ENCODE peak calls at places on chromosomes 12 and 14, in seven cellular contexts. K is T-helper 9 cell; D is astrocyte of the spinal cord; U is effector memory CD8-positive, alpha-beta T cell; C is endothelial cell; V is activated CD4-positive, alpha-beta T cell treated with anti-CD3 and anti-CD28 coated beads, Interleukin-2, amount 50 U/mL, for 4 hours; X is HFFc6. R is an unnamed sample.

GRCh38 chr12:122825773-122826724 is 9.2 kb upstream of the HIP1R start:
- DNase-seq in V (no peak), U (no peak), X (no peak), C (no peak), D (peak; percentile 29), K (no peak), R (no peak)

GRCh38 chr12:24791622-24792021 is 157.3 kb downstream of the BCAT1 start:
- DNase-seq in K (no peak), V (no peak), X (no peak), D (no peak), U (no peak), C (no peak), R (no peak)

GRCh38 chr12:13913371-13913770 is 68.0 kb downstream of the GRIN2B start:
- DNase-seq in U (no peak), V (no peak), X (no peak), C (no peak), D (no peak), K (no peak), R (no peak)

GRCh38 chr12:131113562-131113961 is 159.9 kb downstream of the ADGRD1 start:
- DNase-seq in X (no peak), C (no peak), K (no peak), D (no peak), U (no peak), V (no peak), R (no peak)

GRCh38 chr14:67666733-67667132 is 7.7 kb downstream of the VTI1B start:
- DNase-seq in U (no peak), X (no peak), D (no peak), K (no peak), V (no peak), C (no peak), R (no peak)

GRCh38 chr14:90103808-90104207 is 42.0 kb downstream of the KCNK13 start:
- DNase-seq in C (no peak), D (no peak), U (no peak), K (no peak), X (no peak), V (no peak), R (no peak)

GRCh38 chr14:99809864-99810854 is 16.9 kb downstream of the EML1 start:
- DNase-seq in C (no peak), D (no peak), X (no peak), U (no peak), K (no peak), V (no peak), R (no peak)

GRCh38 chr12:78951746-78952532 is 87.4 kb downstream of the SYT1 start:
- DNase-seq in K (no peak), C (no peak), D (peak; percentile 6), X (no peak), V (no peak), U (no peak), R (no peak)

GRCh38 chr12:26028953-26029740 is 70.7 kb downstream of the RASSF8 start:
- DNase-seq in C (peak; percentile 45), K (no peak), D (peak; percentile 72), U (no peak), X (peak; percentile 30), V (no peak), R (no peak)

GRCh38 chr12:19044877-19045276 is 84.7 kb upstream of the PLEKHA5 start:
- DNase-seq in K (no peak), V (no peak), D (no peak), U (no peak), X (no peak), C (no peak), R (no peak)

GRCh38 chr14:64702493-64703392 is 1.5 kb upstream of the PLEKHG3 start:
- DNase-seq in C (peak; percentile 41), D (no peak), X (no peak), V (no peak), K (peak; percentile 40), U (no peak), R (no peak)

R was measured in hepatic stellate cell.